ENCODE peak calls at places on chromosomes 3 and 15, in ten cellular contexts. Y is AG10803, G is IMR-90, X is colonic mucosa, D is WERI-Rb-1, V is transverse colon, K is uterus, R is AG04450, Q is PC-3, N is lower lobe of right lung. P is an unnamed sample.

GRCh38 chr15:49288411-49288810 is 118.4 kb downstream of the GALK2 start:
- DNase-seq in N (no peak), X (no peak), Q (no peak), G (no peak), R (no peak), K (no peak), V (no peak), D (no peak), Y (peak), P (no peak)

GRCh38 chr3:124778061-124778460 is 47.8 kb downstream of the UMPS start:
- DNase-seq in X (no peak), N (no peak), Q (no peak), Y (no peak), V (no peak), K (no peak), G (no peak), R (no peak), D (no peak), P (no peak)

GRCh38 chr3:190811775-190812480 is 50.6 kb downstream of the GMNC start:
- DNase-seq in X (no peak), D (peak), Y (peak), Q (peak), V (no peak), R (peak), N (no peak), K (no peak), G (peak), P (no peak)

GRCh38 chr3:40623567-40623966 is 98.8 kb downstream of the ZNF621 start:
- DNase-seq in V (peak), D (no peak), X (peak), Y (no peak), N (no peak), K (no peak), G (no peak), R (no peak), Q (peak), P (peak)

GRCh38 chr3:195904364-195904763 is 4.0 kb downstream of the TNK2 start:
- DNase-seq in Y (no peak), X (no peak), K (no peak), V (no peak), G (no peak), N (no peak), Q (no peak), R (no peak), D (no peak), P (peak)

GRCh38 chr3:45659661-45660566 is 29.3 kb upstream of the SACM1L start:
- DNase-seq in V (peak), R (peak), G (peak), K (peak), D (peak), X (peak), Y (peak), N (peak), Q (peak), P (no peak)

GRCh38 chr3:129553771-129554170 is 10.8 kb downstream of the H1-8 start:
- DNase-seq in K (no peak), X (no peak), Q (no peak), Y (no peak), R (no peak), G (no peak), V (no peak), N (no peak), D (no peak), P (peak)

GRCh38 chr15:45646220-45646619 is 11.4 kb downstream of the SQOR start:
- DNase-seq in G (peak), Y (no peak), R (no peak), N (no peak), D (no peak), X (no peak), Q (peak), K (no peak), V (no peak), P (no peak)

GRCh38 chr3:74824366-74824765 is 209.9 kb upstream of the CNTN3 start:
- DNase-seq in Q (no peak), N (no peak), K (no peak), V (no peak), R (no peak), Y (no peak), G (no peak), D (no peak), X (no peak), P (no peak)

GRCh38 chr3:45489730-45490309 is 101.4 kb downstream of the LARS2 start:
- DNase-seq in V (no peak), G (peak), Q (peak), N (no peak), R (no peak), D (no peak), Y (no peak), X (no peak), K (no peak), P (no peak)

GRCh38 chr3:18018491-18019177 is 276.2 kb upstream of the TBC1D5 start:
- DNase-seq in D (no peak), Q (no peak), Y (no peak), G (no peak), X (no peak), V (no peak), R (no peak), N (no peak), K (no peak), P (no peak)

GRCh38 chr3:151312972-151313371 is 3.6 kb downstream of the GPR87 start:
- DNase-seq in Q (no peak), N (no peak), K (no peak), G (no peak), X (no peak), Y (no peak), D (no peak), V (no peak), R (no peak), P (no peak)

GRCh38 chr3:11077466-11077865 is 76.8 kb upstream of the HRH1 start:
- DNase-seq in D (no peak), V (no peak), K (no peak), Y (peak), Q (peak), G (peak), N (no peak), X (no peak), R (peak), P (peak)

GRCh38 chr3:137761099-137761562 is 3.0 kb upstream of the SOX14 start:
- DNase-seq in R (no peak), X (no peak), Y (no peak), K (no peak), Q (no peak), D (no peak), G (no peak), N (no peak), V (no peak), P (no peak)

GRCh38 chr15:96331942-96332853 is 1.7 kb downstream of the NR2F2 start:
- DNase-seq in D (no peak), R (no peak), K (no peak), Y (peak), G (no peak), N (peak), V (peak), Q (peak), X (peak), P (no peak)

GRCh38 chr3:145899229-145899628 is 261.8 kb downstream of the PLOD2 start:
- DNase-seq in Q (no peak), N (no peak), G (no peak), K (no peak), X (no peak), V (no peak), D (no peak), R (no peak), Y (no peak), P (no peak)

GRCh38 chr3:98657429-98657828 is 64.0 kb upstream of the CPOX start:
- DNase-seq in D (peak), Q (peak), R (no peak), Y (no peak), N (peak), V (peak), G (no peak), K (no peak), X (peak), P (no peak)

GRCh38 chr15:74134387-74135027 is 4.1 kb downstream of the ISLR2 start:
- DNase-seq in K (no peak), D (no peak), Q (no peak), Y (peak), N (no peak), G (peak), V (peak), R (no peak), X (peak), P (no peak)

GRCh38 chr15:80662129-80662528 is 33.0 kb upstream of the ABHD17C start:
- DNase-seq in K (no peak), Y (no peak), N (no peak), X (no peak), Q (no peak), R (no peak), G (no peak), V (no peak), D (no peak), P (no peak)

GRCh38 chr15:52143862-52144261 is 31.3 kb upstream of the BCL2L10 start:
- DNase-seq in V (no peak), R (peak), Y (peak), D (no peak), G (peak), N (no peak), Q (peak), X (no peak), K (no peak), P (no peak)

GRCh38 chr3:171404376-171404982 is 55.7 kb downstream of the TNIK start:
- DNase-seq in R (no peak), G (no peak), Q (peak), X (no peak), V (no peak), N (no peak), Y (peak), K (no peak), D (no peak), P (no peak)

GRCh38 chr3:109702252-109702651 is 364.9 kb upstream of the DPPA4 start:
- DNase-seq in K (no peak), X (no peak), N (no peak), Q (peak), D (no peak), G (peak), R (no peak), Y (peak), V (no peak), P (no peak)

GRCh38 chr15:95138604-95139270 is 907.4 kb downstream of the MCTP2 start:
- DNase-seq in Q (no peak), V (no peak), Y (no peak), X (no peak), N (no peak), D (no peak), G (no peak), K (no peak), R (no peak), P (no peak)

GRCh38 chr15:47473857-47474256 is 243.4 kb upstream of the SEMA6D start:
- DNase-seq in Q (no peak), D (no peak), R (no peak), V (peak), X (no peak), N (no peak), G (no peak), Y (peak), K (peak), P (no peak)

GRCh38 chr3:11085078-11085840 is 69.0 kb upstream of the HRH1 start:
- DNase-seq in D (no peak), K (no peak), G (peak), R (no peak), N (no peak), V (no peak), Y (peak), X (no peak), Q (peak), P (no peak)

GRCh38 chr15:74320358-74321247 is 46.8 kb downstream of the CYP11A1 start:
- DNase-seq in K (peak), V (peak), D (peak), R (no peak), Q (peak), N (no peak), X (peak), G (peak), Y (peak), P (no peak)

GRCh38 chr3:18679226-18679625 is 254.1 kb upstream of the SATB1 start:
- DNase-seq in N (no peak), Q (no peak), K (no peak), V (no peak), X (no peak), Y (no peak), G (no peak), R (no peak), D (no peak), P (no peak)

GRCh38 chr3:172303941-172304558 is 144.2 kb downstream of the GHSR start:
- DNase-seq in V (no peak), Q (no peak), Y (no peak), K (no peak), D (no peak), X (no peak), N (no peak), G (no peak), R (no peak), P (no peak)

GRCh38 chr3:72444642-72445223 is 403.5 kb downstream of the SHQ1 start:
- DNase-seq in R (no peak), X (no peak), Q (no peak), N (no peak), K (no peak), D (no peak), V (no peak), G (peak), Y (no peak), P (no peak)

GRCh38 chr15:31236184-31237041 is 90.2 kb upstream of the KLF13 start:
- DNase-seq in V (peak), G (peak), Y (peak), X (peak), D (no peak), N (peak), Q (peak), K (peak), R (peak), P (no peak)

GRCh38 chr3:112143251-112143650 is 10.2 kb upstream of the GCSAM start:
- DNase-seq in K (no peak), D (no peak), R (no peak), N (no peak), X (no peak), Y (no peak), G (no peak), V (no peak), Q (no peak), P (no peak)

GRCh38 chr3:169659858-169660614 is 3.5 kb downstream of the MECOM start:
- DNase-seq in D (no peak), X (no peak), V (no peak), N (peak), Y (no peak), K (no peak), R (no peak), G (no peak), Q (no peak), P (no peak)

GRCh38 chr3:134419214-134419965 is 45.1 kb upstream of the AMOTL2 start:
- DNase-seq in D (no peak), X (no peak), Y (no peak), G (no peak), R (no peak), V (no peak), K (no peak), N (no peak), Q (no peak), P (no peak)

GRCh38 chr15:41219381-41219780 is 11.2 kb downstream of the EXD1 start:
- DNase-seq in X (no peak), R (no peak), D (no peak), Q (no peak), V (no peak), N (no peak), G (no peak), K (no peak), Y (no peak), P (no peak)

GRCh38 chr3:45772341-45773035 is 23.8 kb downstream of the SLC6A20 start:
- DNase-seq in N (no peak), X (no peak), D (no peak), R (no peak), Q (no peak), V (no peak), K (no peak), Y (no peak), G (no peak), P (no peak)

GRCh38 chr3:66468016-66468735 is 32.6 kb downstream of the LRIG1 start:
- DNase-seq in V (no peak), N (no peak), X (no peak), R (no peak), G (peak), D (no peak), K (no peak), Q (no peak), Y (peak), P (no peak)

GRCh38 chr15:67035886-67036285 is 29.5 kb upstream of the SMAD3 start:
- DNase-seq in N (no peak), Q (no peak), D (no peak), V (no peak), Y (peak), K (no peak), G (peak), X (no peak), R (no peak), P (no peak)

GRCh38 chr15:23797747-23798157 is 110.6 kb upstream of the NDN start:
- DNase-seq in Q (no peak), N (no peak), X (no peak), R (no peak), D (no peak), V (no peak), K (peak), G (no peak), Y (no peak), P (no peak)

GRCh38 chr3:49714728-49715550 is 4.5 kb downstream of the AMIGO3 start:
- DNase-seq in D (no peak), V (no peak), R (no peak), X (no peak), Y (no peak), Q (no peak), K (no peak), N (no peak), G (no peak), P (peak)

GRCh38 chr3:115324056-115324455 is 177.0 kb upstream of the ZBTB20 start:
- DNase-seq in X (no peak), G (no peak), V (no peak), Y (no peak), N (no peak), K (no peak), R (no peak), D (no peak), Q (no peak), P (no peak)

DNA sequence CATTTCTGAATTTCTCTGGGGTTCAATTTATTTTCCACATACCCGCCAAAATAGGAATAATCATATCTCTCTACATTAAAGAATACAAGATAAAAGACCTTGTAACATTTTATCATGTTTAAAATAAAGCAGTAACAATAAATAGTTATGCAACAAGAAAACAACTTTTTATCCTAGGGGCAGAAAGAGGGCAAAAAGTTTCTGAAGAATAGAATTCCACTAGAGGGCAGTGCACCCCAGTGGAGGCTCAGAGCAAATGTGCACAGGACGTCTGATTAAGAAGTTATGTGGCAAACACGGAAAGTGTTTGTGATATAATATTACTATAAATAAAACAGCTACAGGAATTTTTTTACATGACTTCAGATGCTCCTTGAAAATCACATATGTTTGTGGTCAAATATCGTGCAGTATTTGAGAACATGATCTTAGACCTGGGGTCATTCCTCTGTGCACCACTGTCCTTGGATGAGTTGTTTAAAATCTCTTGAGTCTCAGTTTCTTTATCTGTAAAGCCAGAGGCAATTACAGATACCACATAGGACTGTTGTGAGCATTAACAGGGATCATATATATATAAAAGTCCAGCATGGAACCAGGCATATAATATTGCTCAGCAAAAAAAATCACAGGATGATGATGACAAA is 13.2 kb upstream of the PIK3R4 start:
- DNase-seq in Q (peak), Y (peak), D (peak), K (no peak), R (peak), V (peak), N (peak), X (peak), G (peak), P (peak)
- TF ChIP-seq CTCF in Q (peak), Y (peak), D (peak), K (peak), R (peak), V (peak), N (peak), X (peak), G (peak), P (peak)

GRCh38 chr3:187998611-187999010 is 155.3 kb upstream of the LPP start:
- DNase-seq in K (no peak), G (no peak), Y (no peak), N (no peak), V (no peak), R (no peak), Q (no peak), X (no peak), D (no peak), P (no peak)
- TF ChIP-seq CTCF in K (no peak), G (no peak), Y (no peak), N (no peak), V (no peak), R (no peak), Q (no peak), X (no peak), D (no peak), P (no peak)

GRCh38 chr3:51388286-51389029 is 2.6 kb upstream of the RBM15B start:
- DNase-seq in V (peak), D (no peak), R (no peak), Q (peak), Y (no peak), K (no peak), X (peak), G (peak), N (no peak), P (no peak)
- TF ChIP-seq CTCF in V (peak), D (peak), R (peak), Q (peak), Y (no peak), K (no peak), X (peak), G (peak), N (peak), P (no peak)

GRCh38 chr3:36196058-36196457 is 184.2 kb upstream of the STAC start:
- DNase-seq in D (no peak), G (no peak), Y (no peak), X (no peak), N (no peak), R (no peak), Q (peak), K (no peak), V (no peak), P (no peak)

GRCh38 chr3:36193448-36193847 is 186.9 kb upstream of the STAC start:
- DNase-seq in R (no peak), K (no peak), Y (no peak), Q (peak), N (no peak), V (no peak), D (no peak), X (no peak), G (no peak), P (no peak)

GRCh38 chr3:36201546-36201945 is 178.8 kb upstream of the STAC start:
- DNase-seq in G (no peak), N (no peak), V (no peak), K (no peak), X (no peak), R (no peak), D (peak), Q (peak), Y (no peak), P (no peak)

GRCh38 chr3:36192901-36193300 is 187.4 kb upstream of the STAC start:
- DNase-seq in G (no peak), Q (no peak), X (no peak), V (no peak), K (no peak), Y (no peak), D (no peak), N (no peak), R (no peak), P (no peak)

GRCh38 chr3:36197176-36197575 is 183.1 kb upstream of the STAC start:
- DNase-seq in G (no peak), K (no peak), Y (no peak), D (no peak), R (no peak), V (no peak), N (no peak), Q (no peak), X (no peak), P (no peak)
- TF ChIP-seq CTCF in G (no peak), K (no peak), Y (no peak), D (no peak), R (no peak), V (no peak), N (no peak), Q (no peak), X (no peak), P (no peak)

GRCh38 chr3:184336484-184337230 is 743 bp upstream of the FAM131A start:
- DNase-seq in K (peak), D (no peak), N (no peak), V (peak), G (peak), X (no peak), Y (peak), R (no peak), Q (peak), P (no peak)

GRCh38 chr3:184337981-184338380 is 581 bp downstream of the FAM131A start:
- DNase-seq in Y (no peak), K (no peak), Q (no peak), D (no peak), V (no peak), N (no peak), R (no peak), X (no peak), G (no peak), P (no peak)

GRCh38 chr3:184337315-184337714 is at the start of gene FAM131A:
- DNase-seq in X (no peak), Y (peak), Q (no peak), N (no peak), R (no peak), V (peak), G (peak), K (peak), D (no peak), P (no peak)

GRCh38 chr3:184339016-184339415 is 1.6 kb downstream of the FAM131A start:
- DNase-seq in Q (no peak), V (no peak), G (no peak), R (no peak), Y (no peak), X (no peak), K (peak), N (no peak), D (no peak), P (no peak)

DNA sequence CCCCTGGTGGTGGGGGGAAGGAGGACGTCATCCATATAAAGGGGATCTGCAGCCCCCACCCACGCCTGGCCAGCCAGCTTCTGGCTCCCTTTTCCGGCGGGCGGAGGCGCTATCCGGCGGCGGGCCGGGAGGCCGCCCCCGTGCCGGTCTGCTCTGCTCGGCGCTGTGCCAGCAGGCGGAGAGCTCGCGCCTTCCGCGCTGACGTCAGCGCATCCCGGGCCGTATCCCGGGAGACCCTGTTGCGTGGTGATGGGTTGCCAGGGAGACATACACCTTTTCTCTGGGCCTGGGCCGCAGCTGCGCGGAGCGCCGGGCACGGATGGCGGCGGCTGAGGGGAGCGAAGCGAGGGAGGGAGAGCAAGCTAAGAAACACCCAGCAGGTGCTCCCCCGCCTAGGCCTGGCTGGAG is 1.1 kb downstream of the FAM131A start:
- DNase-seq in D (no peak), X (no peak), Y (peak), K (peak), G (peak), R (peak), V (peak), N (no peak), Q (no peak), P (no peak)
- TF ChIP-seq CTCF in D (no peak), X (no peak), Y (no peak), K (peak), G (peak), R (peak), V (peak), N (no peak), Q (no peak), P (no peak)

GRCh38 chr3:138824114-138824506 is 10.6 kb downstream of the PIK3CB start:
- DNase-seq in K (no peak), Q (peak), V (no peak), Y (no peak), R (no peak), G (no peak), D (peak), X (no peak), N (no peak), P (no peak)
- TF ChIP-seq CTCF in K (no peak), Q (no peak), V (no peak), Y (no peak), R (no peak), G (no peak), D (no peak), X (no peak), N (no peak), P (no peak)